ENCODE peak calls at places on chromosomes 5 and 9, in four cellular contexts. N, A, G and P are unnamed samples.
A peak's percentile ranks its signal among the peaks of the same experiment; 100 is the strongest.

GRCh38 chr5:172870261-172870806 is 36.3 kb downstream of the ERGIC1 start:
- DNase-seq in A (no peak), G (peak; percentile 82), N (peak; percentile 98), P (no peak)

GRCh38 chr5:67364381-67364970 is 167.9 kb upstream of the CD180 start:
- DNase-seq in N (no peak), G (no peak), A (no peak), P (no peak)

GRCh38 chr9:1210954-1211353 is 160.8 kb downstream of the DMRT2 start:
- DNase-seq in A (no peak), G (no peak), N (peak; percentile 70), P (no peak)

GRCh38 chr5:19605846-19606407 is 382.1 kb downstream of the CDH18 start:
- DNase-seq in G (no peak), N (no peak), A (no peak), P (no peak)

GRCh38 chr9:136591191-136591752 is 45.4 kb upstream of the NOTCH1 start:
- DNase-seq in A (no peak), N (no peak), G (no peak), P (no peak)

GRCh38 chr5:36462295-36463021 is 143.9 kb upstream of the SLC1A3 start:
- DNase-seq in G (no peak), A (no peak), N (peak; percentile 23), P (no peak)

GRCh38 chr9:114177423-114178064 is 22.2 kb downstream of the COL27A1 start:
- DNase-seq in A (no peak), N (peak; percentile 80), G (no peak), P (no peak)

GRCh38 chr5:54701179-54701578 is 183.6 kb downstream of the SNX18 start:
- DNase-seq in A (peak; percentile 24), N (peak; percentile 92), G (peak; percentile 73), P (no peak)

GRCh38 chr9:69027355-69028097 is 8.0 kb upstream of the FXN start:
- DNase-seq in N (peak; percentile 58), A (peak; percentile 85), G (peak; percentile 64), P (peak; percentile 22)

GRCh38 chr9:98333703-98334582 is 78.5 kb upstream of the TBC1D2 start:
- DNase-seq in N (peak; percentile 86), A (no peak), G (peak; percentile 41), P (no peak)

GRCh38 chr9:108445431-108446018 is 410.3 kb downstream of the ACTL7B start:
- DNase-seq in G (no peak), N (no peak), A (no peak), P (no peak)

GRCh38 chr5:100840364-100840763 is 62.7 kb downstream of the ST8SIA4 start:
- DNase-seq in N (peak; percentile 39), G (peak; percentile 55), A (no peak), P (no peak)

GRCh38 chr5:152378730-152379129 is 26.3 kb downstream of the NMUR2 start:
- DNase-seq in G (no peak), A (no peak), N (no peak), P (no peak)

GRCh38 chr5:132065351-132065937 is 5.0 kb downstream of the IL3 start:
- DNase-seq in N (peak; percentile 81), A (peak; percentile 90), G (peak; percentile 74), P (peak; percentile 50)

GRCh38 chr5:144033481-144033880 is 137.0 kb downstream of the YIPF5 start:
- DNase-seq in A (no peak), N (no peak), G (no peak), P (no peak)

GRCh38 chr9:20996809-20997208 is 34.6 kb downstream of the HACD4 start:
- DNase-seq in N (no peak), G (no peak), A (no peak), P (no peak)
- H3K4me3 ChIP-seq in N (no peak overlapping the region), G (no peak overlapping the region), A (no peak overlapping the region), P (no peak overlapping the region)

GRCh38 chr9:72476100-72476499 is 45.3 kb upstream of the TMC1 start:
- DNase-seq in G (no peak), N (no peak), A (no peak), P (no peak)
- H3K4me1 ChIP-seq in G (peaks cover 69% of the 10 kb centered on the region), N (peaks cover 40% of the 10 kb centered on the region), A (peaks cover 7% of the 10 kb centered on the region), P (peaks cover 30% of the 10 kb centered on the region)

GRCh38 chr5:83721878-83722779 is 1.5 kb upstream of the HAPLN1 start:
- DNase-seq in N (peak; percentile 87), A (peak; percentile 85), G (peak; percentile 64), P (peak; percentile 83)
- H3K4me3 ChIP-seq in N (peak overlapping the region; percentile 75), A (peak overlapping the region; percentile 72), G (peak overlapping the region; percentile 51), P (peak overlapping the region; percentile 69)

DNA sequence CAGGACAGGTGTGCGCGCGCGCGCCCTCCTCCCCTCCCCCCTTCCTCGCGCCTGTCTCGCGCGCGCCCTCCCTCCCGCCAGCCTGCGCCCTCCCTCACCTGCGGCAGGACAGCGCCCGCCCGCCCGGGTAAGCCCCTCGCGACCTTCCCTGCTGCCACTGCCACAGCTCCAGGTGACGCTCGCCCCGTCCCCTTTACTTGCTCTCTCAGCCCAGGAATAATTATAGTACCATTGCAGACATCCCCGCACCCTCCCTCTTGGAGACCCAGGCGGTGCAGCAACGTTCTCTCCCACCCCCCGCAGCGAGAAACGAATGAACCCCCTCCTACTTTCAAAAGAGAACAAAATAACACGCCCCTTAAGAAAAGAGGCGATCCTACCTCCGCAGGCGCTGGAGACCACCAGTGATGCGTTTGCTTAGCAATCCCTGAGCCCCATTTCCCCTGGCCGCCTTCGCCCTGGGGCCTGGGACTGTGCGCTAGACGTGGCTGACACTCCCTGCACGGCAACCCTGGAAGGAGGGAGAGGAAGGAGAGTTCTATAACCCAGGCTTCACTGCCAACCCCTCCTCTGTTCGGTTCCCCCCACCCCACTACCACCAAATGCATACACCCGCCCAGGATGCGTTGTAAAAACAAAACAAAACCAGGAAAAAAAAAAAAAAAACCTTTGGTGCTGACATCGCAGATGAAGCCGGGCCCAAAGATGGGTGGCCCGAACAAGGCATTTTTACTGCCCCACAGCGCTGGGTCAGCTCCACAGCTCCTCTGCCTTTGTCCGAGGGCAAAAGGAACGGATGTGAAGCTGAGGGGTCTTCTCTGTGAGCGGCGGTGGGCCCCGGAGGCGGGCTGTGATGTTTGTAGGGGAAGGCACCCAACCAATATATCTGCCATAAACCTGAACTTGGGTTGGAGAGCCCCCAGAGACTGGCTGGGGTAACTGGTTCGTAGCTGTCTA is 5.5 kb upstream of the PURA start:
- DNase-seq in G (no peak), A (peak; percentile 61), N (peak; percentile 50), P (peak; percentile 90)
- H3K4me1 ChIP-seq in G (peaks cover 28% of the 10 kb centered on the region), A (peaks cover 47% of the 10 kb centered on the region), N (peaks cover 31% of the 10 kb centered on the region), P (peaks cover 34% of the 10 kb centered on the region)

GRCh38 chr5:33831041-33831440 is 60.7 kb downstream of the ADAMTS12 start:
- DNase-seq in N (no peak), G (no peak), A (no peak), P (no peak)
- H3K4me3 ChIP-seq in N (no peak overlapping the region), G (no peak overlapping the region), A (no peak overlapping the region), P (no peak overlapping the region)

GRCh38 chr9:131732636-131733340 is 7.1 kb downstream of the RAPGEF1 start:
- DNase-seq in G (no peak), N (no peak), A (peak; percentile 47), P (no peak)
- H3K4me1 ChIP-seq in G (peaks cover 82% of the 10 kb centered on the region), N (peaks cover 49% of the 10 kb centered on the region), A (peaks cover 48% of the 10 kb centered on the region), P (peaks cover 84% of the 10 kb centered on the region)

DNA sequence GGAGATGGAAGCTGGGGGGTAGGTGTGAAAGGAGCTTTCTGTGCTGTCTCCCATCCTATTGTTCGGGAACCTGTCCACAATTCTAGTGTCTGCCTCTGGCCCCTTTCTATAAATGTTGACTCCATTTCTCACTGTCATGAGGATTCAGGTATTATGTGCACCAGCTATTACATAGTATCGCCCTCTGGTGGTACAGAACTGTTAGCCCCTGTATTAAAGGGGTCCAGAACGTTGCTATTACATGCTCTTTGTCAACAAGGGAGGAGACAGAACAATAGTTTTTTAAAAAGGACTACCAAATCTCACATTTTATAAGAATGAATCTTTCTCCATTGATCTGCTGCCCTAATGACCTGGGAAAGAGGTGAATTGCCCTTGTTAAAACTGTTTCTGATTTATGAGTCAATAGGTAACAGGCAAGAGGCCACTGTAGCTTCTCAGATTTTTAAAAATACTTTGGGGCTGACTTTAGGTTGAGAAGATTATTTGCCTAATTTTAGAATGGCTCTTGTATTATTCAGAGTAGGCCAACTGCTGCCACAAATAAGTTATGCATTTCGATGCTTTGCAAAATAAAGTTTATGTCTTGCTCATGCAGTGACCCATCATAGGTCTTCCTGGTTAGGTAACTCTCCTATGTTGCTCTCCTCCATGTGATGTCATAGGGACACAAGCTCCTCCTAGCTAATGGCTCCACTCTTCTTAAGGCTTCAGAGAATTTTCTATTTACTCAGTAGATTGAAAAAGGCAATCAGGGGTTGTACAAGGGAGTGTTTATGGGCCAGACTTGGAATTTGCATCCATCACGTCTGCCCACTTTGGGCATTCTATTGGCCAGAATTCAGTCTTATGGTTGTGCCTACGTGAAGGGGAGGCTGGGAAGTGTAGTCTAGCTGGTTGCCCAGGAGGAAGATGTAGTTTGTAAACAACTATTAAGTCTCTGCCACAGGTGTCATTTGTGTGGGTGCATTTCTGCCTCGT is 20.8 kb downstream of the DCANP1 start:
- DNase-seq in N (peak; percentile 77), A (peak; percentile 82), G (peak; percentile 63), P (no peak)
- H3K4me3 ChIP-seq in N (no peak overlapping the region), A (no peak overlapping the region), G (no peak overlapping the region), P (no peak overlapping the region)

DNA sequence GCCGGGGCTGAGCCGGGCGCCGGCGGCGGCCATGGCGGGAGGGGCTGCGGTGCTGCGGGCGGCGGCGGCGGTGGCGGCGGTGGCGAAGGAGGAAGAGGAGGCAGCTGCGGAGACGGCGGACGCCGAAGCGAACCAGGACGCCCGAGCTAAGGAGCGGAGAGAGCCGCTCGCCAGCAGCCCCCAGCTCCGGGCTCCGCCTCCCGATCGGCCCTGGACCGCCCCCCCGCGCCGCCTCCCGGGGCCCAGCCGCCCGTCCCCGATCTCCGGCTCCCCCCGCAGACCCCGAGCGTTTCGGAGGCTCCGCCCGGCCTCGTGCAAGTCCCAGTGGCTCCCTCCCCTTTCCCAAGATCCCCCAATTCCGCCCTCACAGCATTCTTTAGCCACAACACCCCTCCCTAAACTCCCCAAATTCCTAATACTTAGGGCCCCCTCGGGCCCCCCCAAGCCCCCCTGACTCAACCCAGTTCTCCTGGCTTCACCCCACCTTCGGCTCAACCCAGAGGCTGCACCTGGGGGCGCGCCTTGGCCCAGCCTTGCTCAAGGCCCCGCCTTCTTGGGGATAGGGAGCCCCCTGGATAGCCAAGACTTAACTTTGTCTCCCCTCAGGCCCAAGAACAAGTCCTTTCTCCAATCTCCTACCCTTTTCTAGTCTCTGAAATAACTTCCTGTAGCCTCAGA is at the start of gene ASTN2:
- DNase-seq in A (peak; percentile 67), N (no peak), G (no peak), P (no peak)
- H3K4me1 ChIP-seq in A (peaks cover 24% of the 10 kb centered on the region), N (no peaks in the 10 kb centered on the region), G (peaks cover 13% of the 10 kb centered on the region), P (no peaks in the 10 kb centered on the region)

GRCh38 chr9:120868339-120868675 is 8.7 kb downstream of the PHF19 start:
- DNase-seq in N (peak; percentile 82), G (no peak), A (no peak), P (no peak)
- H3K4me3 ChIP-seq in N (peak overlapping the region; percentile 63), G (peak overlapping the region; percentile 39), A (peak overlapping the region; percentile 46), P (peak overlapping the region; percentile 34)